ENCODE peak calls at places on chromosomes 4 and X, in ten cellular contexts. Q, N, I, J, P, E, T, X, B and O are unnamed samples.
A peak's percentile ranks its signal among the peaks of the same experiment; 100 is the strongest.

GRCh38 chr4:189773909-189774308 is 166.8 kb upstream of the FRG1 start:
- DNase-seq in Q (no peak), N (no peak), I (no peak), J (no peak), P (peak; percentile 80), E (no peak), T (no peak), X (peak; percentile 13), B (no peak), O (no peak)

GRCh38 chr4:6182390-6183280 is 17.7 kb downstream of the JAKMIP1 start:
- DNase-seq in Q (no peak), N (no peak), I (no peak), J (no peak), P (no peak), E (no peak), T (no peak), X (no peak), B (no peak), O (no peak)

GRCh38 chr4:617644-618330 is 7.6 kb upstream of the PDE6B start:
- DNase-seq in Q (no peak), N (peak; percentile 31), I (no peak), J (no peak), P (no peak), E (no peak), T (no peak), X (no peak), B (no peak), O (no peak)

GRCh38 chr4:6613676-6614651 is 26.5 kb upstream of the MRFAP1 start:
- DNase-seq in Q (no peak), N (peak; percentile 66), I (no peak), J (no peak), P (no peak), E (no peak), T (no peak), X (no peak), B (no peak), O (no peak)

GRCh38 chrX:9327086-9327746 is 137.6 kb upstream of the TBL1X start:
- DNase-seq in Q (no peak), N (no peak), I (no peak), J (no peak), P (no peak), E (no peak), T (no peak), X (no peak), B (no peak), O (no peak)

GRCh38 chr4:41103657-41104056 is 110.7 kb downstream of the APBB2 start:
- DNase-seq in Q (no peak), N (no peak), I (no peak), J (no peak), P (no peak), E (no peak), T (no peak), X (no peak), B (no peak), O (no peak)

GRCh38 chrX:52277666-52278065 is 91.2 kb upstream of the XAGE2 start:
- DNase-seq in Q (no peak), N (no peak), I (no peak), J (no peak), P (no peak), E (no peak), T (no peak), X (no peak), B (no peak), O (no peak)

GRCh38 chr4:153010137-153010536 is 74.0 kb downstream of the FHDC1 start:
- DNase-seq in Q (no peak), N (no peak), I (no peak), J (no peak), P (peak; percentile 47), E (no peak), T (no peak), X (no peak), B (no peak), O (no peak)

GRCh38 chr4:14434916-14435315 is 567.4 kb upstream of the CPEB2 start:
- DNase-seq in Q (no peak), N (no peak), I (no peak), J (no peak), P (no peak), E (no peak), T (no peak), X (no peak), B (no peak), O (no peak)

GRCh38 chrX:107571296-107571998 is 56.9 kb upstream of the PRPS1 start:
- DNase-seq in Q (no peak), N (no peak), I (peak; percentile 8), J (peak; percentile 5), P (no peak), E (peak; percentile 68), T (no peak), X (peak; percentile 91), B (no peak), O (no peak)

GRCh38 chrX:153312842-153313241 is 8.7 kb downstream of the PNMA6F start:
- DNase-seq in Q (no peak), N (no peak), I (no peak), J (no peak), P (no peak), E (no peak), T (no peak), X (no peak), B (no peak), O (no peak)
- H3K4me3 ChIP-seq in Q (no peak overlapping the region), N (no peak overlapping the region), I (no peak overlapping the region), J (no peak overlapping the region), P (no peak overlapping the region), E (no peak overlapping the region), T (no peak overlapping the region), X (no peak overlapping the region), B (no peak overlapping the region), O (no peak overlapping the region)

GRCh38 chrX:49043987-49044281 is 777 bp upstream of the TFE3 start:
- DNase-seq in Q (no peak), N (no peak), I (no peak), J (no peak), P (no peak), E (no peak), T (no peak), X (no peak), B (no peak), O (no peak)

GRCh38 chrX:49041683-49042529 is 1.3 kb downstream of the TFE3 start:
- DNase-seq in Q (no peak), N (no peak), I (no peak), J (peak; percentile 8), P (peak; percentile 58), E (peak; percentile 25), T (no peak), X (peak; percentile 73), B (no peak), O (no peak)

GRCh38 chrX:49040376-49040955 is 2.7 kb downstream of the TFE3 start:
- DNase-seq in Q (no peak), N (no peak), I (no peak), J (peak; percentile 30), P (no peak), E (peak; percentile 6), T (no peak), X (peak; percentile 25), B (no peak), O (no peak)

GRCh38 chrX:49043220-49043986 is at the start of gene TFE3:
- DNase-seq in Q (peak; percentile 96), N (peak; percentile 97), I (peak; percentile 95), J (peak; percentile 99), P (peak; percentile 98), E (peak; percentile 91), T (peak; percentile 90), X (peak; percentile 98), B (peak; percentile 98), O (peak; percentile 99)

GRCh38 chrX:49042581-49043219 is 457 bp downstream of the TFE3 start:
- DNase-seq in Q (no peak), N (no peak), I (no peak), J (no peak), P (no peak), E (no peak), T (no peak), X (no peak), B (no peak), O (no peak)
- TF ChIP-seq POLR2A in Q (no peak), N (no peak), I (no peak), J (no peak), P (no peak), E (no peak), T (no peak), X (no peak), B (no peak), O (no peak)

GRCh38 chrX:119194631-119195030 is 41.5 kb upstream of the PGRMC1 start:
- DNase-seq in Q (no peak), N (no peak), I (no peak), J (peak; percentile 5), P (peak; percentile 15), E (no peak), T (no peak), X (no peak), B (no peak), O (no peak)
- TF ChIP-seq CTCF in Q (peak; percentile 35), N (no peak), I (no peak), J (no peak), P (peak; percentile 15), E (peak; percentile 30), T (no peak), X (no peak), B (no peak), O (peak; percentile 20)

DNA sequence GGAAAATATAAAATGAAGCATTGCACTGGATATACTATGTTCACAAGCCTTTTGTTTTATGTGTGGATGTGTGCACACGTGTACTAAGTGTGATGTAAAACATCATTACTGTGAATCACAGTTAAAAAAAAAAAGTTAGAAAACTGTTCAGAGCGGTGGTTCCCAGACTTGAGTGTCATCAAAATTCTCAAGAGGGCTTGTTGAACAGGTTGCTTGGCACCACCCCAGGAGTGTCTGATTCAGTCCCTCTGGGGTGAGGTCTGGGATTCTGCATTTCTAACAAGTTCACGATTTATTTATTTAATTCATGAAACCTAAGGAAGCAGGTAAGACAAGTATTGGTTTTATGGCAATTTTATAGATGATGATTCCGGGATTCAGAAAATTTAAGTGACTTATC is 1.8 kb downstream of the CENPU start:
- DNase-seq in Q (no peak), N (no peak), I (no peak), J (no peak), P (no peak), E (no peak), T (no peak), X (peak; percentile 35), B (no peak), O (no peak)
- H3K4me3 ChIP-seq in Q (no peak overlapping the region), N (no peak overlapping the region), I (no peak overlapping the region), J (no peak overlapping the region), P (peak overlapping the region; percentile 100), E (no peak overlapping the region), T (peak overlapping the region; percentile 89), X (no peak overlapping the region), B (no peak overlapping the region), O (no peak overlapping the region)

GRCh38 chr4:76305971-76306881 is at the start of gene STBD1:
- DNase-seq in Q (peak; percentile 94), N (peak; percentile 91), I (peak; percentile 53), J (peak; percentile 57), P (peak; percentile 82), E (peak; percentile 44), T (no peak), X (peak; percentile 49), B (peak; percentile 91), O (peak; percentile 78)
- TF ChIP-seq POLR2A in Q (peak; percentile 87), N (no peak), I (peak; percentile 39), J (no peak), P (peak; percentile 37), E (peak; percentile 41), T (no peak), X (no peak), B (peak; percentile 61), O (no peak)